ENCODE peak calls at places on chromosomes 13 and 19, in nine cellular contexts. S is GM23248; P is activated T-cell treated with anti-CD3 and anti-CD28 coated beads for 48 hours; Y is stimulated activated CD8-positive, alpha-beta memory T cell treated with anti-CD3 and anti-CD28 coated beads, Interleukin-12 subunit alpha, Interleukin-12 subunit beta, amount 100 ng/mL, for 1 hour; U is osteocyte; X is foreskin fibroblast; M is NCI-H748 treated with DMSO at 0.1 percent for 48 hours; Z is aorta; D is HFFc6. T is an unnamed sample.

GRCh38 chr19:14368011-14368513 is 13.2 kb upstream of the ADGRE5 start:
- DNase-seq in S (no peak), P (no peak), Y (no peak), U (no peak), X (no peak), M (no peak), Z (no peak), D (no peak), T (no peak)

GRCh38 chr19:6639439-6639838 is 30.5 kb downstream of the TNFSF14 start:
- DNase-seq in S (peak), P (no peak), Y (no peak), U (no peak), X (no peak), M (no peak), Z (no peak), D (no peak), T (no peak)

GRCh38 chr13:95154441-95154886 is 146.8 kb downstream of the ABCC4 start:
- DNase-seq in S (peak), P (no peak), Y (no peak), U (no peak), X (peak), M (peak), Z (no peak), D (peak), T (no peak)

GRCh38 chr19:54461201-54462071 is 2.1 kb downstream of the LENG9 start:
- DNase-seq in S (no peak), P (no peak), Y (no peak), U (no peak), X (peak), M (no peak), Z (peak), D (no peak), T (no peak)

GRCh38 chr19:28960986-28961705 is 251.8 kb downstream of the UQCRFS1 start:
- DNase-seq in S (peak), P (no peak), Y (no peak), U (no peak), X (peak), M (no peak), Z (no peak), D (peak), T (peak)

GRCh38 chr19:48836089-48837017 is at the start of gene HSD17B14:
- DNase-seq in S (peak), P (no peak), Y (no peak), U (no peak), X (peak), M (peak), Z (no peak), D (peak), T (no peak)

GRCh38 chr13:39035204-39035603 is 2.7 kb downstream of the PROSER1 start:
- DNase-seq in S (no peak), P (no peak), Y (no peak), U (no peak), X (no peak), M (no peak), Z (no peak), D (no peak), T (no peak)

GRCh38 chr19:12945479-12946091 is at the start of gene RAD23A:
- DNase-seq in S (peak), P (peak), Y (peak), U (peak), X (peak), M (peak), Z (peak), D (peak), T (peak)

T was measured in AG08396.